ENCODE peak calls at places on chromosomes 12 and 14, in five cellular contexts. One of them, this sample, is unnamed.

GRCh38 chr12:4320287-4320858 is 640 bp upstream of the TIGAR start:
- ATAC-seq in left lung: peak; percentile 38
- ATAC-seq in activated T-cell treated with anti-CD3 and anti-CD28 coated beads, Interleukin-2, amount 50 U/mL, for 72 hours: peak; percentile 52
- ATAC-seq in A549: peak; percentile 68
- ATAC-seq in Right ventricle myocardium superior: peak; percentile 40
- ATAC-seq in this sample: peak; percentile 76

GRCh38 chr12:77841467-77842054 is 10.9 kb downstream of the NAV3 start:
- ATAC-seq in left lung: no peak
- ATAC-seq in activated T-cell treated with anti-CD3 and anti-CD28 coated beads, Interleukin-2, amount 50 U/mL, for 72 hours: no peak
- ATAC-seq in A549: no peak
- ATAC-seq in Right ventricle myocardium superior: no peak
- ATAC-seq in this sample: no peak

GRCh38 chr12:53952335-53952694 is 2.4 kb upstream of the HOXC12 start:
- ATAC-seq in left lung: no peak
- ATAC-seq in activated T-cell treated with anti-CD3 and anti-CD28 coated beads, Interleukin-2, amount 50 U/mL, for 72 hours: no peak
- ATAC-seq in A549: no peak
- ATAC-seq in Right ventricle myocardium superior: no peak
- ATAC-seq in this sample: no peak

GRCh38 chr14:77045570-77045890 is 17.0 kb upstream of the IRF2BPL start:
- ATAC-seq in left lung: peak; percentile 67
- ATAC-seq in activated T-cell treated with anti-CD3 and anti-CD28 coated beads, Interleukin-2, amount 50 U/mL, for 72 hours: no peak
- ATAC-seq in A549: no peak
- ATAC-seq in Right ventricle myocardium superior: peak; percentile 34
- ATAC-seq in this sample: no peak

GRCh38 chr12:480831-481230 is 21.1 kb downstream of the B4GALNT3 start:
- ATAC-seq in left lung: peak; percentile 25
- ATAC-seq in activated T-cell treated with anti-CD3 and anti-CD28 coated beads, Interleukin-2, amount 50 U/mL, for 72 hours: no peak
- ATAC-seq in A549: no peak
- ATAC-seq in Right ventricle myocardium superior: peak; percentile 52
- ATAC-seq in this sample: peak; percentile 22

GRCh38 chr12:95626854-95627253 is 75.6 kb upstream of the USP44 start:
- ATAC-seq in left lung: no peak
- ATAC-seq in activated T-cell treated with anti-CD3 and anti-CD28 coated beads, Interleukin-2, amount 50 U/mL, for 72 hours: no peak
- ATAC-seq in A549: no peak
- ATAC-seq in Right ventricle myocardium superior: no peak
- ATAC-seq in this sample: no peak

GRCh38 chr12:19186722-19187661 is 57.5 kb downstream of the PLEKHA5 start:
- ATAC-seq in left lung: peak; percentile 77
- ATAC-seq in activated T-cell treated with anti-CD3 and anti-CD28 coated beads, Interleukin-2, amount 50 U/mL, for 72 hours: no peak
- ATAC-seq in A549: peak; percentile 54
- ATAC-seq in Right ventricle myocardium superior: peak; percentile 59
- ATAC-seq in this sample: no peak

GRCh38 chr12:82383930-82384513 is 25.7 kb downstream of the METTL25 start:
- ATAC-seq in left lung: no peak
- ATAC-seq in activated T-cell treated with anti-CD3 and anti-CD28 coated beads, Interleukin-2, amount 50 U/mL, for 72 hours: no peak
- ATAC-seq in A549: peak; percentile 88
- ATAC-seq in Right ventricle myocardium superior: no peak
- ATAC-seq in this sample: no peak

GRCh38 chr12:114407566-114408411 is 1.8 kb upstream of the TBX5 start:
- ATAC-seq in left lung: no peak
- ATAC-seq in activated T-cell treated with anti-CD3 and anti-CD28 coated beads, Interleukin-2, amount 50 U/mL, for 72 hours: no peak
- ATAC-seq in A549: no peak
- ATAC-seq in Right ventricle myocardium superior: no peak
- ATAC-seq in this sample: no peak

GRCh38 chr12:27545666-27546065 is 21.7 kb downstream of the PPFIBP1 start:
- ATAC-seq in left lung: no peak
- ATAC-seq in activated T-cell treated with anti-CD3 and anti-CD28 coated beads, Interleukin-2, amount 50 U/mL, for 72 hours: no peak
- ATAC-seq in A549: no peak
- ATAC-seq in Right ventricle myocardium superior: no peak
- ATAC-seq in this sample: no peak

GRCh38 chr12:9115731-9116689 is at the start of gene A2M:
- ATAC-seq in left lung: peak; percentile 76
- ATAC-seq in activated T-cell treated with anti-CD3 and anti-CD28 coated beads, Interleukin-2, amount 50 U/mL, for 72 hours: no peak
- ATAC-seq in A549: no peak
- ATAC-seq in Right ventricle myocardium superior: peak; percentile 87
- ATAC-seq in this sample: no peak

GRCh38 chr14:94560291-94560665 is 964 bp upstream of the SERPINA4 start:
- ATAC-seq in left lung: no peak
- ATAC-seq in activated T-cell treated with anti-CD3 and anti-CD28 coated beads, Interleukin-2, amount 50 U/mL, for 72 hours: no peak
- ATAC-seq in A549: no peak
- ATAC-seq in Right ventricle myocardium superior: no peak
- ATAC-seq in this sample: no peak

GRCh38 chr14:93086441-93087055 is 29.2 kb downstream of the ITPK1 start:
- ATAC-seq in left lung: no peak
- ATAC-seq in activated T-cell treated with anti-CD3 and anti-CD28 coated beads, Interleukin-2, amount 50 U/mL, for 72 hours: peak; percentile 76
- ATAC-seq in A549: peak; percentile 15
- ATAC-seq in Right ventricle myocardium superior: peak; percentile 51
- ATAC-seq in this sample: peak; percentile 75

GRCh38 chr12:121089031-121089812 is 43.5 kb upstream of the P2RX7 start:
- ATAC-seq in left lung: no peak
- ATAC-seq in activated T-cell treated with anti-CD3 and anti-CD28 coated beads, Interleukin-2, amount 50 U/mL, for 72 hours: no peak
- ATAC-seq in A549: peak; percentile 55
- ATAC-seq in Right ventricle myocardium superior: no peak
- ATAC-seq in this sample: no peak

GRCh38 chr12:120183211-120183631 is 11.3 kb downstream of the GCN1 start:
- ATAC-seq in left lung: no peak
- ATAC-seq in activated T-cell treated with anti-CD3 and anti-CD28 coated beads, Interleukin-2, amount 50 U/mL, for 72 hours: no peak
- ATAC-seq in A549: no peak
- ATAC-seq in Right ventricle myocardium superior: peak; percentile 45
- ATAC-seq in this sample: no peak

GRCh38 chr12:122859303-122860051 is 24.2 kb downstream of the HIP1R start:
- ATAC-seq in left lung: no peak
- ATAC-seq in activated T-cell treated with anti-CD3 and anti-CD28 coated beads, Interleukin-2, amount 50 U/mL, for 72 hours: no peak
- ATAC-seq in A549: no peak
- ATAC-seq in Right ventricle myocardium superior: no peak
- ATAC-seq in this sample: no peak

GRCh38 chr14:102508774-102509743 is 517 bp downstream of the ANKRD9 start:
- ATAC-seq in left lung: peak; percentile 7
- ATAC-seq in activated T-cell treated with anti-CD3 and anti-CD28 coated beads, Interleukin-2, amount 50 U/mL, for 72 hours: peak; percentile 4
- ATAC-seq in A549: peak; percentile 30
- ATAC-seq in Right ventricle myocardium superior: peak; percentile 48
- ATAC-seq in this sample: peak; percentile 44

GRCh38 chr12:60684988-60685655 is 1089.3 kb downstream of the SLC16A7 start:
- ATAC-seq in left lung: no peak
- ATAC-seq in activated T-cell treated with anti-CD3 and anti-CD28 coated beads, Interleukin-2, amount 50 U/mL, for 72 hours: no peak
- ATAC-seq in A549: no peak
- ATAC-seq in Right ventricle myocardium superior: no peak
- ATAC-seq in this sample: no peak

GRCh38 chr12:96258451-96258933 is 64.3 kb downstream of the ELK3 start:
- ATAC-seq in left lung: no peak
- ATAC-seq in activated T-cell treated with anti-CD3 and anti-CD28 coated beads, Interleukin-2, amount 50 U/mL, for 72 hours: peak; percentile 61
- ATAC-seq in A549: no peak
- ATAC-seq in Right ventricle myocardium superior: peak; percentile 64
- ATAC-seq in this sample: no peak

GRCh38 chr12:22321018-22321605 is 13.4 kb downstream of the ST8SIA1 start:
- ATAC-seq in left lung: no peak
- ATAC-seq in activated T-cell treated with anti-CD3 and anti-CD28 coated beads, Interleukin-2, amount 50 U/mL, for 72 hours: no peak
- ATAC-seq in A549: no peak
- ATAC-seq in Right ventricle myocardium superior: no peak
- ATAC-seq in this sample: no peak

GRCh38 chr14:55850803-55851202 is 267.4 kb upstream of the PELI2 start:
- ATAC-seq in left lung: peak; percentile 21
- ATAC-seq in activated T-cell treated with anti-CD3 and anti-CD28 coated beads, Interleukin-2, amount 50 U/mL, for 72 hours: no peak
- ATAC-seq in A549: no peak
- ATAC-seq in Right ventricle myocardium superior: peak; percentile 21
- ATAC-seq in this sample: no peak

GRCh38 chr12:82880442-82880901 is 193.8 kb downstream of the TMTC2 start:
- ATAC-seq in left lung: peak; percentile 37
- ATAC-seq in activated T-cell treated with anti-CD3 and anti-CD28 coated beads, Interleukin-2, amount 50 U/mL, for 72 hours: no peak
- ATAC-seq in A549: no peak
- ATAC-seq in Right ventricle myocardium superior: no peak
- ATAC-seq in this sample: no peak

GRCh38 chr12:28351414-28351813 is 161.2 kb downstream of the CCDC91 start:
- ATAC-seq in left lung: no peak
- ATAC-seq in activated T-cell treated with anti-CD3 and anti-CD28 coated beads, Interleukin-2, amount 50 U/mL, for 72 hours: no peak
- ATAC-seq in A549: no peak
- ATAC-seq in Right ventricle myocardium superior: no peak
- ATAC-seq in this sample: no peak

GRCh38 chr12:6462234-6462995 is 8.1 kb downstream of the VAMP1 start:
- ATAC-seq in left lung: no peak
- ATAC-seq in activated T-cell treated with anti-CD3 and anti-CD28 coated beads, Interleukin-2, amount 50 U/mL, for 72 hours: peak; percentile 69
- ATAC-seq in A549: no peak
- ATAC-seq in Right ventricle myocardium superior: no peak
- ATAC-seq in this sample: peak; percentile 35

GRCh38 chr14:100058777-100059432 is 6.3 kb upstream of the EVL start:
- ATAC-seq in left lung: no peak
- ATAC-seq in activated T-cell treated with anti-CD3 and anti-CD28 coated beads, Interleukin-2, amount 50 U/mL, for 72 hours: peak; percentile 23
- ATAC-seq in A549: no peak
- ATAC-seq in Right ventricle myocardium superior: no peak
- ATAC-seq in this sample: peak; percentile 53

GRCh38 chr12:114476159-114476558 is 70.2 kb upstream of the TBX5 start:
- ATAC-seq in left lung: peak; percentile 56
- ATAC-seq in activated T-cell treated with anti-CD3 and anti-CD28 coated beads, Interleukin-2, amount 50 U/mL, for 72 hours: no peak
- ATAC-seq in A549: peak; percentile 48
- ATAC-seq in Right ventricle myocardium superior: peak; percentile 75
- ATAC-seq in this sample: no peak

GRCh38 chr14:23877111-23877510 is 76.5 kb upstream of the DHRS4 start:
- ATAC-seq in left lung: no peak
- ATAC-seq in activated T-cell treated with anti-CD3 and anti-CD28 coated beads, Interleukin-2, amount 50 U/mL, for 72 hours: peak; percentile 73
- ATAC-seq in A549: no peak
- ATAC-seq in Right ventricle myocardium superior: no peak
- ATAC-seq in this sample: peak; percentile 72

GRCh38 chr14:31300296-31300695 is 92.7 kb upstream of the HECTD1 start:
- ATAC-seq in left lung: no peak
- ATAC-seq in activated T-cell treated with anti-CD3 and anti-CD28 coated beads, Interleukin-2, amount 50 U/mL, for 72 hours: no peak
- ATAC-seq in A549: peak; percentile 82
- ATAC-seq in Right ventricle myocardium superior: no peak
- ATAC-seq in this sample: no peak

GRCh38 chr12:60059180-60059579 is 463.4 kb downstream of the SLC16A7 start:
- ATAC-seq in left lung: no peak
- ATAC-seq in activated T-cell treated with anti-CD3 and anti-CD28 coated beads, Interleukin-2, amount 50 U/mL, for 72 hours: no peak
- ATAC-seq in A549: no peak
- ATAC-seq in Right ventricle myocardium superior: no peak
- ATAC-seq in this sample: no peak

GRCh38 chr12:69932154-69932553 is 107.1 kb downstream of the MYRFL start:
- ATAC-seq in left lung: no peak
- ATAC-seq in activated T-cell treated with anti-CD3 and anti-CD28 coated beads, Interleukin-2, amount 50 U/mL, for 72 hours: no peak
- ATAC-seq in A549: no peak
- ATAC-seq in Right ventricle myocardium superior: no peak
- ATAC-seq in this sample: no peak

GRCh38 chr12:69130064-69130463 is 109.3 kb upstream of the CPSF6 start:
- ATAC-seq in left lung: peak; percentile 66
- ATAC-seq in activated T-cell treated with anti-CD3 and anti-CD28 coated beads, Interleukin-2, amount 50 U/mL, for 72 hours: no peak
- ATAC-seq in A549: no peak
- ATAC-seq in Right ventricle myocardium superior: no peak
- ATAC-seq in this sample: no peak

GRCh38 chr12:112823582-112824149 is 32.1 kb downstream of the RPH3A start:
- ATAC-seq in left lung: no peak
- ATAC-seq in activated T-cell treated with anti-CD3 and anti-CD28 coated beads, Interleukin-2, amount 50 U/mL, for 72 hours: no peak
- ATAC-seq in A549: peak; percentile 69
- ATAC-seq in Right ventricle myocardium superior: no peak
- ATAC-seq in this sample: no peak

GRCh38 chr14:88468396-88468795 is 82.9 kb downstream of the SPATA7 start:
- ATAC-seq in left lung: peak; percentile 86
- ATAC-seq in activated T-cell treated with anti-CD3 and anti-CD28 coated beads, Interleukin-2, amount 50 U/mL, for 72 hours: no peak
- ATAC-seq in A549: no peak
- ATAC-seq in Right ventricle myocardium superior: no peak
- ATAC-seq in this sample: no peak

GRCh38 chr12:53660064-53660463 is 15.8 kb downstream of the ATP5MC2 start:
- ATAC-seq in left lung: peak; percentile 37
- ATAC-seq in activated T-cell treated with anti-CD3 and anti-CD28 coated beads, Interleukin-2, amount 50 U/mL, for 72 hours: no peak
- ATAC-seq in A549: peak; percentile 17
- ATAC-seq in Right ventricle myocardium superior: peak; percentile 65
- ATAC-seq in this sample: no peak